ENCODE peak calls at places on chromosomes 6 and 20, in ten cellular contexts. V, K, I, A, U, T, O, Y, L and R are unnamed samples.

GRCh38 chr6:168078199-168078942 is 641 bp downstream of the FRMD1 start:
- DNase-seq in V (no peak), I (no peak), L (no peak), A (no peak), Y (no peak), O (no peak), U (no peak), T (no peak), K (no peak), R (no peak)

GRCh38 chr6:151299009-151299408 is 59.2 kb downstream of the AKAP12 start:
- DNase-seq in Y (no peak), K (no peak), V (no peak), O (no peak), L (no peak), I (no peak), A (no peak), T (no peak), U (no peak), R (no peak)

GRCh38 chr6:166056637-166057036 is 111.0 kb downstream of the TBXT start:
- DNase-seq in A (no peak), U (no peak), L (no peak), V (no peak), O (no peak), I (no peak), Y (no peak), K (no peak), T (no peak), R (no peak)

GRCh38 chr20:32603046-32603726 is 18.1 kb upstream of the NOL4L start:
- DNase-seq in K (no peak), T (peak), U (no peak), Y (no peak), L (no peak), O (peak), A (no peak), I (no peak), V (no peak), R (no peak)

GRCh38 chr20:13494019-13494418 is 144.7 kb downstream of the TASP1 start:
- DNase-seq in O (no peak), T (no peak), L (no peak), U (no peak), Y (no peak), I (no peak), V (no peak), A (no peak), K (no peak), R (no peak)

GRCh38 chr6:1790684-1791083 is 181.0 kb downstream of the FOXC1 start:
- DNase-seq in U (no peak), T (no peak), K (no peak), O (no peak), Y (no peak), I (no peak), L (no peak), V (no peak), A (no peak), R (no peak)

GRCh38 chr6:90194371-90194841 is 102.2 kb downstream of the BACH2 start:
- DNase-seq in O (no peak), A (no peak), V (peak), Y (peak), U (no peak), T (no peak), L (no peak), K (peak), I (peak), R (no peak)

GRCh38 chr6:30571085-30572077 is at the start of gene ABCF1:
- DNase-seq in I (peak), T (peak), K (peak), A (peak), L (peak), Y (peak), O (peak), U (peak), V (peak), R (peak)

GRCh38 chr6:85460951-85461805 is 11.3 kb downstream of the NT5E start:
- DNase-seq in K (no peak), U (no peak), L (no peak), Y (no peak), I (no peak), A (no peak), T (peak), V (no peak), O (peak), R (no peak)

GRCh38 chr20:62550087-62550565 is 74.3 kb upstream of the GATA5 start:
- DNase-seq in L (no peak), A (no peak), K (no peak), U (peak), V (no peak), I (no peak), O (no peak), T (no peak), Y (no peak), R (no peak)

GRCh38 chr6:51644426-51644825 is 443.0 kb downstream of the PKHD1 start:
- DNase-seq in V (no peak), K (no peak), I (no peak), T (no peak), U (no peak), A (no peak), L (no peak), Y (no peak), O (peak), R (no peak)

GRCh38 chr6:105900120-105900937 is 185.8 kb upstream of the PRDM1 start:
- DNase-seq in A (no peak), U (no peak), T (peak), L (no peak), Y (peak), V (peak), O (peak), K (no peak), I (peak), R (no peak)

GRCh38 chr20:51259455-51259854 is 236.5 kb upstream of the KCNG1 start:
- DNase-seq in L (no peak), Y (no peak), I (no peak), A (no peak), K (no peak), V (no peak), O (no peak), T (no peak), U (no peak), R (no peak)

GRCh38 chr6:74568851-74569250 is 637.0 kb downstream of the COL12A1 start:
- DNase-seq in L (no peak), K (no peak), U (no peak), Y (no peak), I (peak), O (no peak), V (no peak), A (no peak), T (no peak), R (no peak)

GRCh38 chr6:27296106-27296783 is 15.8 kb downstream of the POM121L2 start:
- DNase-seq in L (no peak), A (no peak), V (no peak), U (peak), I (no peak), O (no peak), Y (no peak), T (no peak), K (no peak), R (no peak)

GRCh38 chr6:27297857-27298730 is 14.0 kb downstream of the POM121L2 start:
- DNase-seq in O (peak), K (no peak), U (peak), L (no peak), I (no peak), V (no peak), Y (no peak), A (no peak), T (no peak), R (no peak)

GRCh38 chr6:27294409-27294808 is 17.7 kb downstream of the POM121L2 start:
- DNase-seq in L (no peak), U (peak), I (no peak), V (no peak), T (no peak), A (no peak), O (no peak), Y (no peak), K (no peak), R (no peak)

GRCh38 chr6:27295301-27296079 is 16.6 kb downstream of the POM121L2 start:
- DNase-seq in I (no peak), A (no peak), L (no peak), V (peak), K (no peak), T (no peak), O (peak), Y (no peak), U (peak), R (no peak)

DNA sequence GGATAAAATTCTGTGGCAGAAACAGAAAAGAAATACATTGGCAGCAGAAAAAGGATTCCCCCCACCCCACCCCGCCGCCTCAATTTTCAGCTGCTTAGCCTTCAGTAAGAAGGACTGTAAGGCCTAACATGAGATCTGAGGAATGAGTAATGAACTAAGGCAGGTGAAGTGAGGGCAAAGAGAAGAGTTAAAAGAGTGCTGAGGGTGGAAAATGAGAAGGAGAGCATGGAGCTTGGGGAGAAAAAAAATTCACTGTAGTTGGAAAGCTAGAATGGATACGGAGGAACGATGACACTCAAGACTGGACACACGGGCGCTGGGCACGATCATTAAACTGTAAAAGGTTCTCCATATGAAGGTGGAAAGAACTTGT is 14.6 kb downstream of the POM121L2 start:
- DNase-seq in V (no peak), A (no peak), I (no peak), T (no peak), Y (no peak), L (no peak), K (no peak), O (no peak), U (no peak), R (no peak)
- H3K4me3 ChIP-seq in V (no peak), A (no peak), I (peak), T (no peak), Y (no peak), L (peak), K (no peak), O (no peak), U (peak), R (peak)

GRCh38 chr20:58194176-58194796 is 34.2 kb downstream of the ANKRD60 start:
- DNase-seq in V (no peak), A (peak), I (no peak), Y (no peak), O (no peak), L (no peak), U (no peak), K (no peak), T (no peak), R (no peak)

GRCh38 chr20:58192567-58192966 is 35.9 kb downstream of the ANKRD60 start:
- DNase-seq in U (no peak), O (peak), L (no peak), Y (peak), T (peak), A (no peak), K (no peak), V (no peak), I (no peak), R (no peak)

GRCh38 chr20:58195047-58195446 is 33.4 kb downstream of the ANKRD60 start:
- DNase-seq in U (no peak), A (no peak), V (no peak), T (no peak), O (no peak), I (no peak), Y (no peak), K (no peak), L (no peak), R (no peak)

GRCh38 chr20:58188496-58188895 is 40.0 kb downstream of the ANKRD60 start:
- DNase-seq in K (no peak), A (no peak), U (peak), T (no peak), V (no peak), O (no peak), I (no peak), Y (no peak), L (no peak), R (no peak)

DNA sequence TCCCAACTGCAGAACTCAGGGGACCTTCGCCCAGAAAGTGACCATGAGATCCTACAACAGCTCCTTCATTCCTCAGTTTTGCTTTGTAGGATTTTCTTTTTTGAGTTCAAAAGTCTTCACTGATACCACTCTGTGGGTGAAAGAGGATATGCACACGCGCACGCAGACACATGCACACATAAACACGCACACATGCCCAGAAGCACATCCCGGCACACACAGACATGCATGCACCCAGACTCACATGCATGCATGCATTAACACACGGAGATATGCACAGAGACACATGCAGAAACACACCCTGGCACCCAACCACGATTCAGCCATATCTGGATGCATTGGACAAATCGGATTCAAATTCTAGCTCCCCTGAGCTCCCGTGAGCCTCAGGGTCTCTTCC is 36.4 kb downstream of the ANKRD60 start:
- DNase-seq in Y (no peak), U (no peak), A (no peak), O (no peak), T (no peak), I (no peak), L (no peak), K (no peak), V (no peak), R (no peak)
- H3K4me3 ChIP-seq in Y (no peak), U (no peak), A (no peak), O (no peak), T (no peak), I (no peak), L (no peak), K (no peak), V (no peak), R (no peak)

GRCh38 chr6:135324531-135324930 is 143.4 kb downstream of the MYB start:
- DNase-seq in O (no peak), I (no peak), T (no peak), A (no peak), K (no peak), L (no peak), V (no peak), Y (no peak), U (no peak), R (no peak)

GRCh38 chr6:135325624-135326424 is 144.7 kb downstream of the MYB start:
- DNase-seq in T (no peak), V (no peak), A (no peak), L (no peak), I (no peak), O (no peak), K (no peak), Y (no peak), U (no peak), R (no peak)

GRCh38 chr6:135323202-135323668 is 142.1 kb downstream of the MYB start:
- DNase-seq in U (no peak), I (no peak), O (peak), K (no peak), L (no peak), A (no peak), T (peak), V (no peak), Y (no peak), R (no peak)

GRCh38 chr6:135322427-135323201 is 141.5 kb downstream of the MYB start:
- DNase-seq in T (peak), A (no peak), I (no peak), L (no peak), O (peak), Y (no peak), U (no peak), K (no peak), V (no peak), R (no peak)

GRCh38 chr6:135323979-135324378 is 142.9 kb downstream of the MYB start:
- DNase-seq in I (no peak), T (no peak), L (no peak), V (no peak), O (no peak), K (no peak), Y (no peak), A (no peak), U (no peak), R (no peak)
- H3K4me3 ChIP-seq in I (no peak), T (no peak), L (no peak), V (no peak), O (no peak), K (no peak), Y (no peak), A (no peak), U (no peak), R (no peak)

GRCh38 chr6:163455553-163455952 is 41.0 kb downstream of the QKI start:
- DNase-seq in K (no peak), O (no peak), L (no peak), Y (no peak), A (no peak), I (no peak), V (no peak), T (no peak), U (no peak), R (no peak)
- H3K4me3 ChIP-seq in K (no peak), O (no peak), L (no peak), Y (no peak), A (no peak), I (no peak), V (no peak), T (no peak), U (no peak), R (no peak)

DNA sequence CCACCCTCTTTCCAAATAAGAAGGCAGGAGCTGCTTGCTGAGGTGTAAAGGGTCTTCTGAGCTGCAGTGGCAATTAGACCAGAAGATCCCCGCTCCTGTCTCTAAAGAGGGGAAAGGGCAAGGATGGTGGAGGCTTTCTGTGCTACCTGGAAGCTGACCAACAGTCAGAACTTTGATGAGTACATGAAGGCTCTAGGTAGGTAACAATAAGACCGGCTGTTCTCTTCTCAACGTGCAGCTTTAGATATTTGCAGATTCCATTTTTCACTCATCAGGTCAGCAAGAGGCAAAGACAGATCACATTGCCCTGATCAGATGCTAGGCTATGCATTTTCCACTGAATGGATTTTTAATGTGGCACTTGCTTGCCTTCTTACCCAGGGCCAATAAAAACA is at the start of gene FABP7:
- DNase-seq in I (no peak), L (no peak), T (no peak), Y (no peak), O (no peak), A (no peak), V (no peak), K (no peak), U (no peak), R (no peak)
- H3K4me3 ChIP-seq in I (no peak), L (no peak), T (no peak), Y (no peak), O (no peak), A (no peak), V (no peak), K (no peak), U (peak), R (no peak)

GRCh38 chr6:56770011-56770520 is 127.4 kb upstream of the DST start:
- DNase-seq in U (no peak), L (no peak), Y (no peak), K (no peak), O (no peak), I (no peak), A (no peak), V (no peak), T (no peak), R (no peak)
- H3K4me3 ChIP-seq in U (no peak), L (no peak), Y (no peak), K (no peak), O (no peak), I (no peak), A (no peak), V (no peak), T (no peak), R (no peak)

DNA sequence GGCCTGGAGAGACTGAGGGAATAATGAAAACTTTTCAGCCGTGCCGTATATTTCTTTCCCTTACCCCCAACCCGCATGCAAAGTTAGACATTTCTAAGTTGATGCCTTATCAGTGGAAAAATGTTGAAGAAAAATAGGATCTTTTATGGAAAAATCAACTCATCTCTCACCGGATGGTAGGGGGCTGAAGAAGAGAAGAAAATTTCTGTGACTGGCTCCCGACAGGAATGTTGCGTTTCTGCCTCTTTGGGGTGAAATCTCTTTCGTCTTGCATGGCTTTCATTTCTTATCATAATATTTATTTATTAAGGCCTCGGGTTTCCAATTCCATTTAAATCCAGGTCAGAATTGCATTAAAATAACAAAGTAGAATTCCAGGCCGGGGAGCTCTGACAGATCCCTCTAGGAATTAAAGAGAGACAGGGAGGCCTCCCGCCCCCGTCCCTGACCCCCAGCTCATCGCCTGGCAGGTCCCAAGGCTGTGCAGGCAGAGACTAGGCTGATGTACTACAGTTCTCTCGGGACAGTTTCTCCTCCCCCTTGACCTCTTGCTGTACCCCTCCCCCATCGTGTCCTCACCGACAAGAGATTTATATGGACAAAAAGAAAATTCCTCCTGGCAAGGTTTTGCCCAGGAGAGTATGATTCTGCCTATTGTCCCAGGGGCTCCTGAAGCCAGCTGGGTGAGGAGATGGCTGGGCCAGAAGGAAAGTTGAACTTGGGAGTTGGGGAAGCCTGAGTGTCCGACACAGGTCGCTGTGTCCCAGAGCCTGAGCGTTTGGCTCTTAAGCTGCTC is 1.3 kb downstream of the SCUBE3 start:
- DNase-seq in V (no peak), I (peak), L (no peak), T (no peak), O (no peak), Y (no peak), K (no peak), U (peak), A (no peak), R (no peak)
- H3K4me3 ChIP-seq in V (peak), I (peak), L (no peak), T (no peak), O (no peak), Y (no peak), K (peak), U (peak), A (no peak), R (no peak)